ENCODE peak calls at places on chromosomes 11 and 22, in nine cellular contexts. X is bronchial epithelial cell; N is heart left ventricle; V is GM23338; Z is CD4-positive, alpha-beta T cell; Q is pancreas; S is IMR-90; E is mucosa of descending colon; A is H9. W is an unnamed sample.

GRCh38 chr11:61526956-61527731 is 18.6 kb downstream of the LRRC10B start:
- DNase-seq in X (no peak), N (no peak), V (no peak), Z (no peak), Q (no peak), S (no peak), E (no peak), A (no peak), W (no peak)

GRCh38 chr11:3904228-3904627 is 48.8 kb downstream of the STIM1 start:
- DNase-seq in X (no peak), N (peak), V (no peak), Z (no peak), Q (no peak), S (no peak), E (no peak), A (no peak), W (no peak)

GRCh38 chr22:31121403-31121802 is 1.4 kb upstream of the INPP5J start:
- DNase-seq in X (no peak), N (no peak), V (no peak), Z (no peak), Q (no peak), S (no peak), E (no peak), A (no peak), W (no peak)

GRCh38 chr11:132238331-132238730 is 867.9 kb downstream of the NTM start:
- DNase-seq in X (no peak), N (no peak), V (no peak), Z (no peak), Q (no peak), S (no peak), E (no peak), A (no peak), W (no peak)

GRCh38 chr11:75428301-75428724 is 4.7 kb downstream of the KLHL35 start:
- DNase-seq in X (peak), N (peak), V (peak), Z (peak), Q (peak), S (peak), E (peak), A (peak), W (no peak)

GRCh38 chr22:35995345-35995744 is 33.3 kb downstream of the RBFOX2 start:
- DNase-seq in X (no peak), N (no peak), V (no peak), Z (no peak), Q (no peak), S (peak), E (no peak), A (no peak), W (no peak)

GRCh38 chr11:3087821-3088800 is 30.9 kb upstream of the CARS1 start:
- DNase-seq in X (peak), N (no peak), V (no peak), Z (no peak), Q (no peak), S (peak), E (no peak), A (no peak), W (no peak)

GRCh38 chr11:9858822-9859221 is 194.9 kb downstream of the SWAP70 start:
- DNase-seq in X (no peak), N (no peak), V (peak), Z (no peak), Q (no peak), S (peak), E (no peak), A (no peak), W (no peak)

GRCh38 chr11:17014774-17015638 is 792 bp upstream of the PLEKHA7 start:
- DNase-seq in X (peak), N (no peak), V (peak), Z (no peak), Q (no peak), S (no peak), E (peak), A (peak), W (peak)

GRCh38 chr11:19713221-19714092 is 820 bp downstream of the NAV2 start:
- DNase-seq in X (no peak), N (no peak), V (peak), Z (no peak), Q (peak), S (no peak), E (peak), A (peak), W (no peak)

GRCh38 chr22:49181942-49182341 is 645.7 kb downstream of the BRD1 start:
- DNase-seq in X (no peak), N (no peak), V (no peak), Z (no peak), Q (peak), S (no peak), E (no peak), A (no peak), W (no peak)

GRCh38 chr11:110991621-110992355 is 253.7 kb upstream of the POU2AF2 start:
- DNase-seq in X (no peak), N (no peak), V (no peak), Z (no peak), Q (no peak), S (no peak), E (no peak), A (no peak), W (no peak)

GRCh38 chr22:24133187-24133965 is 47.9 kb upstream of the SUSD2 start:
- DNase-seq in X (no peak), N (no peak), V (peak), Z (peak), Q (no peak), S (peak), E (no peak), A (peak), W (no peak)

GRCh38 chr11:82818399-82819043 is 81.7 kb downstream of the PRCP start:
- DNase-seq in X (no peak), N (no peak), V (peak), Z (no peak), Q (no peak), S (no peak), E (no peak), A (no peak), W (no peak)

GRCh38 chr11:119759324-119759723 is 30.3 kb upstream of the NECTIN1 start:
- DNase-seq in X (peak), N (no peak), V (no peak), Z (no peak), Q (no peak), S (peak), E (no peak), A (no peak), W (no peak)

GRCh38 chr11:62909107-62909894 is 11.9 kb downstream of the CHRM1 start:
- DNase-seq in X (peak), N (peak), V (peak), Z (no peak), Q (peak), S (peak), E (peak), A (peak), W (peak)

GRCh38 chr11:120974466-120974865 is 49.4 kb upstream of the TBCEL start:
- DNase-seq in X (no peak), N (no peak), V (no peak), Z (no peak), Q (no peak), S (no peak), E (no peak), A (no peak), W (no peak)

GRCh38 chr22:30221121-30221992 is 25.2 kb downstream of the LIF start:
- DNase-seq in X (no peak), N (no peak), V (no peak), Z (peak), Q (no peak), S (no peak), E (peak), A (no peak), W (no peak)

DNA sequence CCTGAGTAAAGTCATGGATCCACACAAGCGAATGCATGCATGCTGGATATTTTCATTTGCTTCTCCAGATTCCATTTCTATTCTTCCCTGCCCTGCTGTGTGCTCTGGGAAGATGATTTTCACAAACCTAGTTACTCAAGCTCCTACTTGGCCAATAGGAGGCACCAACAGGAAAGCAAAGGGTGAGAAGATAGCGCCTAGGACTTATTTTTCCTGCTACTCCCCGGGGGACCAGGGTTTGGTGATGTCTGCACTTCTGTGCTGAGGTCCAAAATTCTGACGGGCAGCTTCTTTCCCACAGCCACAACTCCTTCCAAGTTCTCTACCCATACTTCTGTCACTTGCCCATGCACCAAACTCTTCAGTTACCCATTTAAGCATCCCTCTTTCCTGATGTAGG is 509.3 kb upstream of the TENM4 start:
- DNase-seq in X (no peak), N (no peak), V (peak), Z (no peak), Q (no peak), S (no peak), E (no peak), A (no peak), W (no peak)
- TF ChIP-seq CTCF in X (no peak), N (no peak), V (peak), Z (no peak), Q (no peak), S (no peak), E (no peak), A (peak), W (no peak)

DNA sequence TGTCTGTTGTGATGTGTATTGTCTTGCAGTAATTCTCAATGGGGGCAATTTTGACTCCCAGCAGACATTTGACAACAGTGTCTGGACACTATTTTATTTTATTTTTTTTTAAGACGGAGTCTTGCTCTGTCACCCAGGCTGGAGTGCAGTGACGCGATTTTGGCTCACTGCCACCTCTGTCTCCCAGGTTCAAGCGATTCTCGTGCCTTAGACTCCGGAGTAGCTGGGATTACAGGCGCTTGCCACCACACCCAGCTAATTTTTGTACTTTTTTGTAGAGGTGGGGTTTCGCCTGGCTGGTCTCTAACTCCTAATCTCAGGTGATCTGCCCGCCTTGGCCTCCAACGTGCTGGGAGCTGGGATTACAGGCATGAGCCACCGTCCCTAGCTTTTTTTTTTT is 1.4 kb downstream of the RPS6KB2 start:
- DNase-seq in X (no peak), N (no peak), V (no peak), Z (no peak), Q (no peak), S (no peak), E (no peak), A (no peak), W (no peak)
- TF ChIP-seq CTCF in X (no peak), N (no peak), V (no peak), Z (no peak), Q (no peak), S (no peak), E (no peak), A (no peak), W (no peak)

GRCh38 chr11:94758671-94759070 is 9.5 kb upstream of the AMOTL1 start:
- DNase-seq in X (no peak), N (no peak), V (no peak), Z (no peak), Q (no peak), S (no peak), E (no peak), A (no peak), W (no peak)

GRCh38 chr11:94759522-94759921 is 8.6 kb upstream of the AMOTL1 start:
- DNase-seq in X (no peak), N (no peak), V (no peak), Z (no peak), Q (no peak), S (no peak), E (no peak), A (no peak), W (no peak)

GRCh38 chr11:94762995-94763394 is 5.2 kb upstream of the AMOTL1 start:
- DNase-seq in X (no peak), N (no peak), V (no peak), Z (no peak), Q (no peak), S (no peak), E (no peak), A (no peak), W (no peak)

GRCh38 chr11:94760296-94760695 is 7.9 kb upstream of the AMOTL1 start:
- DNase-seq in X (no peak), N (no peak), V (no peak), Z (no peak), Q (no peak), S (no peak), E (no peak), A (no peak), W (no peak)

GRCh38 chr11:94762208-94762607 is 5.9 kb upstream of the AMOTL1 start:
- DNase-seq in X (no peak), N (no peak), V (peak), Z (no peak), Q (no peak), S (no peak), E (no peak), A (no peak), W (no peak)
- TF ChIP-seq CTCF in X (peak), N (peak), V (peak), Z (no peak), Q (no peak), S (peak), E (no peak), A (peak), W (no peak)

GRCh38 chr11:12162652-12163051 is 52.3 kb downstream of the MICAL2 start:
- DNase-seq in X (no peak), N (no peak), V (no peak), Z (no peak), Q (no peak), S (no peak), E (no peak), A (no peak), W (no peak)
- TF ChIP-seq CTCF in X (no peak), N (no peak), V (no peak), Z (no peak), Q (no peak), S (no peak), E (no peak), A (no peak), W (no peak)

GRCh38 chr22:39959640-39960447 is at the start of gene TMA7B:
- DNase-seq in X (peak), N (no peak), V (peak), Z (peak), Q (no peak), S (peak), E (no peak), A (peak), W (no peak)
- TF ChIP-seq CTCF in X (peak), N (no peak), V (no peak), Z (peak), Q (no peak), S (peak), E (no peak), A (peak), W (no peak)

GRCh38 chr11:12287374-12288211 is 89.8 kb upstream of the PARVA start:
- DNase-seq in X (peak), N (peak), V (peak), Z (no peak), Q (no peak), S (peak), E (no peak), A (peak), W (no peak)

GRCh38 chr11:12290477-12290922 is 86.9 kb upstream of the PARVA start:
- DNase-seq in X (no peak), N (no peak), V (no peak), Z (no peak), Q (no peak), S (no peak), E (no peak), A (no peak), W (no peak)

GRCh38 chr11:12288212-12288933 is 89.0 kb upstream of the PARVA start:
- DNase-seq in X (peak), N (peak), V (peak), Z (peak), Q (peak), S (peak), E (peak), A (peak), W (peak)

GRCh38 chr11:12289667-12290476 is 87.5 kb upstream of the PARVA start:
- DNase-seq in X (no peak), N (no peak), V (no peak), Z (no peak), Q (no peak), S (no peak), E (no peak), A (no peak), W (no peak)

GRCh38 chr11:12288934-12289666 is 88.3 kb upstream of the PARVA start:
- DNase-seq in X (no peak), N (no peak), V (no peak), Z (no peak), Q (no peak), S (no peak), E (no peak), A (no peak), W (no peak)
- TF ChIP-seq CTCF in X (no peak), N (no peak), V (no peak), Z (peak), Q (no peak), S (no peak), E (no peak), A (no peak), W (peak)

GRCh38 chr11:116078101-116078561 is 573.9 kb upstream of the CADM1 start:
- DNase-seq in X (no peak), N (no peak), V (peak), Z (no peak), Q (no peak), S (peak), E (no peak), A (peak), W (no peak)
- TF ChIP-seq CTCF in X (no peak), N (no peak), V (peak), Z (no peak), Q (no peak), S (peak), E (no peak), A (peak), W (peak)

DNA sequence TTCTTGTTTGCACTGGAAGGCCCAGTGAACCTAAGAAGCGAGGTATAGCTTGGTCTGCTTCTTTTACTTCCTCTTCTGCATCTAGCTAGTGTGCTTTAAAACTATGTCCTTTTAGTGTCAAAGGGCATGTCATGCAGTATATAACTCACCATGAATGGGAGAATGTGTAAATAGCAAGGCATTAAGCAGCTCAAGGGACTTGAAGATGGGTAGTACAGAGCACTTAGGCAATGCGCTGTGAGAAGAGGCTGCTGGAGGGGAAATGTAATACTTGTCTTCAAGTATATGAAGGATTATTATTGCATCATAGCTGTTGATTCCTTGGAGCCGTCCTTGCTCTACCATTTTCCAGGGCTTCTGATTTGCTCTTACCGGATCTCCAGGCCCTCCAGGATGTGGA is 7.6 kb downstream of the MAML2 start:
- DNase-seq in X (no peak), N (no peak), V (no peak), Z (no peak), Q (no peak), S (peak), E (no peak), A (no peak), W (no peak)
- TF ChIP-seq CTCF in X (no peak), N (no peak), V (no peak), Z (no peak), Q (no peak), S (no peak), E (no peak), A (no peak), W (no peak)

GRCh38 chr22:44892243-44892642 is 117.6 kb downstream of the PHF21B start:
- DNase-seq in X (no peak), N (no peak), V (no peak), Z (no peak), Q (no peak), S (no peak), E (no peak), A (no peak), W (no peak)
- TF ChIP-seq CTCF in X (no peak), N (no peak), V (no peak), Z (no peak), Q (no peak), S (no peak), E (no peak), A (no peak), W (no peak)

GRCh38 chr11:88555829-88556202 is 218.3 kb upstream of the CTSC start:
- DNase-seq in X (no peak), N (no peak), V (no peak), Z (no peak), Q (no peak), S (peak), E (no peak), A (no peak), W (no peak)
- TF ChIP-seq CTCF in X (no peak), N (no peak), V (no peak), Z (no peak), Q (no peak), S (no peak), E (no peak), A (no peak), W (no peak)

W was measured in mesothelial cell of epicardium.